ENCODE peak calls at places on chromosomes 13 and 19, in four cellular contexts. P is GM12878, Y is K562, J is H1. S is an unnamed sample.

GRCh38 chr13:104021806-104022397 is 955.7 kb upstream of the SLC10A2 start:
- DNase-seq in P (no peak), Y (no peak), J (no peak), S (no peak)

GRCh38 chr13:51934461-51935087 is 72.8 kb downstream of the CCDC70 start:
- DNase-seq in P (no peak), Y (no peak), J (no peak), S (no peak)

GRCh38 chr13:37531054-37531453 is 67.5 kb downstream of the POSTN start:
- DNase-seq in P (no peak), Y (no peak), J (no peak), S (peak)

GRCh38 chr13:38662362-38662761 is 24.5 kb upstream of the FREM2 start:
- DNase-seq in P (no peak), Y (no peak), J (no peak), S (peak)

GRCh38 chr19:17703823-17704463 is 15.3 kb upstream of the MAP1S start:
- DNase-seq in P (no peak), Y (peak), J (peak), S (peak)

GRCh38 chr13:98837896-98838295 is 85.4 kb upstream of the SLC15A1 start:
- DNase-seq in P (no peak), Y (no peak), J (no peak), S (no peak)

GRCh38 chr13:21243045-21243842 is 66.8 kb downstream of the MRPL57 start:
- DNase-seq in P (no peak), Y (peak), J (no peak), S (no peak)

GRCh38 chr19:17977073-17977472 is 10.2 kb downstream of the KCNN1 start:
- DNase-seq in P (no peak), Y (no peak), J (no peak), S (no peak)

GRCh38 chr19:3746371-3747056 is 15.0 kb downstream of the APBA3 start:
- DNase-seq in P (no peak), Y (no peak), J (no peak), S (no peak)

GRCh38 chr13:28100149-28101121 is at the start of gene FLT3:
- DNase-seq in P (no peak), Y (peak), J (peak), S (peak)

GRCh38 chr13:51065372-51066090 is 45.5 kb downstream of the C13orf42 start:
- DNase-seq in P (no peak), Y (no peak), J (peak), S (no peak)

GRCh38 chr13:58119351-58119750 is 487.8 kb downstream of the PCDH17 start:
- DNase-seq in P (no peak), Y (no peak), J (no peak), S (no peak)

GRCh38 chr13:111790621-111791020 is 276.3 kb upstream of the SOX1 start:
- DNase-seq in P (no peak), Y (no peak), J (peak), S (no peak)

GRCh38 chr19:13463296-13463695 is 43.0 kb downstream of the CACNA1A start:
- DNase-seq in P (no peak), Y (peak), J (peak), S (peak)

GRCh38 chr13:61255035-61255796 is 160.4 kb downstream of the PCDH20 start:
- DNase-seq in P (no peak), Y (no peak), J (peak), S (no peak)

GRCh38 chr19:35063940-35064818 is 22.7 kb downstream of the HPN start:
- DNase-seq in P (no peak), Y (no peak), J (no peak), S (peak)

GRCh38 chr19:40685016-40685526 is 5.4 kb downstream of the NUMBL start:
- DNase-seq in P (no peak), Y (no peak), J (no peak), S (no peak)
- H2AFZ ChIP-seq in P (no peak), Y (no peak), J (no peak), S (no peak)

GRCh38 chr13:94479559-94480095 is at the start of gene DCT:
- DNase-seq in P (no peak), Y (no peak), J (no peak), S (no peak)

GRCh38 chr13:94483970-94484369 is 4.5 kb upstream of the DCT start:
- DNase-seq in P (no peak), Y (no peak), J (no peak), S (peak)

GRCh38 chr13:94481966-94482365 is 2.5 kb upstream of the DCT start:
- DNase-seq in P (no peak), Y (no peak), J (no peak), S (peak)

GRCh38 chr13:94478913-94479312 is 569 bp downstream of the DCT start:
- DNase-seq in P (no peak), Y (no peak), J (no peak), S (no peak)

GRCh38 chr13:94480672-94481145 is 1.2 kb upstream of the DCT start:
- DNase-seq in P (no peak), Y (no peak), J (no peak), S (peak)
- TF ChIP-seq CHD1 in P (no peak), Y (no peak), J (no peak), S (no peak)

GRCh38 chr13:89796196-89796595 is 1551.3 kb upstream of the MIR17HG start:
- DNase-seq in P (no peak), Y (no peak), J (no peak), S (no peak)
- H2AFZ ChIP-seq in P (no peak), Y (no peak), J (no peak), S (no peak)

DNA sequence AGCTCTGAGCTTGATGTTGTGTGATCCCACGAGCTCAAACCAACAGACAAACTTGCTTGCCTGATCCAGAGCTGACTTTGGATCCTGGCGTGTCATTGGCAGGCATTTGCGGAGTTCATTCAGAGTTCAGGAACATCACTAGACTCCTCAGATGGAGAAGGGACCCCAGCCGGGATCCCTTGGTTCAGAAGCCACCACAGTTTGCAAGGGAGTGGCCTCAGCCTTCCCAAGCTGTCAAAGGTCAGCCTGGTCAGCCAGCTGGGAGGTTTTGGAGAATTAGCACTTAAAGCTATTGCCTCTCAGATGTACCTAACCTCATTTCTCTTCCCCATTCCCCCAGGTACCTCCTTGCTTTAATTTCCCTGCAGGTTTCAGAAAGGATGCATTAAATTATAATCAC is 208.8 kb upstream of the SOX21 start:
- DNase-seq in P (no peak), Y (no peak), J (no peak), S (no peak)
- TF ChIP-seq CHD1 in P (no peak), Y (no peak), J (no peak), S (no peak)

GRCh38 chr13:31377946-31378345 is 178.2 kb downstream of the B3GLCT start:
- DNase-seq in P (no peak), Y (no peak), J (no peak), S (no peak)
- H2AFZ ChIP-seq in P (no peak), Y (no peak), J (no peak), S (no peak)

GRCh38 chr19:29273000-29273691 is 60.2 kb upstream of the UQCRFS1 start:
- DNase-seq in P (no peak), Y (no peak), J (no peak), S (no peak)
- TF ChIP-seq CHD1 in P (no peak), Y (no peak), J (no peak), S (no peak)

GRCh38 chr13:97067342-97067895 is 73.1 kb upstream of the OXGR1 start:
- DNase-seq in P (no peak), Y (no peak), J (no peak), S (no peak)

GRCh38 chr13:97072297-97072696 is 78.0 kb upstream of the OXGR1 start:
- DNase-seq in P (no peak), Y (no peak), J (no peak), S (no peak)

GRCh38 chr13:97068964-97069815 is 74.9 kb upstream of the OXGR1 start:
- DNase-seq in P (no peak), Y (no peak), J (no peak), S (no peak)

DNA sequence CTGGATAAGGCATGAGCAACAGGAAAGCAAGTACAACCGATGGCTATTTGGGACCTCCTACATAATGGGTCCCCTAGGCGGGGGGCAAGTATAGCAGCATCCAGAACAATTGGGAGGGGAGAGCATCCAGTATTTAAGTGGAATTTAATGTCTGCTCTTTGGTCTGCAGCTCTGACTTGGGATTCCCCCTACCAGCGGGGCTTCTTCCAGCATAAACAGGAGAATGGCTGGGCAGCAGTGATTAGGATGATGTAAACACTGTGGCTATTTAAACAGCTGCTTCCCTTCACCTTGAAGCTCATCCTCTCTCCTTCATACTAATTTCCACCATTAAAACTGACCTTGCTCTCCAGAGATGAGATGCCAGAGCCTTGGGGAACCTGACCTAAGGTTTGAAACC is 73.9 kb upstream of the OXGR1 start:
- DNase-seq in P (no peak), Y (no peak), J (no peak), S (peak)
- H2AFZ ChIP-seq in P (no peak), Y (no peak), J (peak), S (no peak)

GRCh38 chr13:113168211-113168610 is 9.8 kb downstream of the PROZ start:
- DNase-seq in P (no peak), Y (no peak), J (no peak), S (no peak)
- TF ChIP-seq CHD1 in P (no peak), Y (no peak), J (no peak), S (no peak)

GRCh38 chr13:95671597-95671996 is 5.3 kb upstream of the DNAJC3 start:
- DNase-seq in P (no peak), Y (no peak), J (no peak), S (no peak)
- H2AFZ ChIP-seq in P (no peak), Y (no peak), J (no peak), S (no peak)

S was measured in IMR-90.